ENCODE peak calls at places on chromosomes 4 and X, in six cellular contexts. E is ureter, L is NCI-H1105, K is T-helper 9 cell, D is transverse colon, A is dorsolateral prefrontal cortex. J is an unnamed sample.

GRCh38 chr4:8343051-8343966 is 73.8 kb downstream of the HTRA3 start:
- DNase-seq in E (no peak), L (no peak), K (no peak), D (peak), A (no peak), J (no peak)

GRCh38 chr4:73608677-73609594 is 11.3 kb downstream of the RASSF6 start:
- DNase-seq in E (no peak), L (peak), K (no peak), D (no peak), A (no peak), J (no peak)

GRCh38 chrX:70485466-70485865 is 40.8 kb downstream of the DLG3 start:
- DNase-seq in E (no peak), L (peak), K (no peak), D (no peak), A (no peak), J (no peak)

GRCh38 chr4:93743638-93744037 is 84.9 kb upstream of the ATOH1 start:
- DNase-seq in E (no peak), L (no peak), K (no peak), D (no peak), A (no peak), J (no peak)

GRCh38 chrX:129523076-129524055 is at the start of gene SMARCA1:
- DNase-seq in E (peak), L (no peak), K (peak), D (peak), A (peak), J (no peak)

GRCh38 chr4:143641406-143641805 is 59.1 kb downstream of the FREM3 start:
- DNase-seq in E (no peak), L (no peak), K (no peak), D (no peak), A (no peak), J (no peak)

GRCh38 chr4:56681158-56681848 is at the start of gene HOPX:
- DNase-seq in E (peak), L (no peak), K (peak), D (peak), A (no peak), J (peak)

GRCh38 chrX:70138622-70139021 is 5.4 kb downstream of the IGBP1 start:
- DNase-seq in E (no peak), L (no peak), K (no peak), D (no peak), A (no peak), J (no peak)

GRCh38 chr4:7660640-7661039 is 225.9 kb upstream of the PSAPL1 start:
- DNase-seq in E (no peak), L (no peak), K (no peak), D (no peak), A (no peak), J (no peak)

GRCh38 chr4:174198396-174199179 is 84.9 kb downstream of the FBXO8 start:
- DNase-seq in E (no peak), L (no peak), K (no peak), D (no peak), A (no peak), J (no peak)

GRCh38 chr4:98682719-98683118 is 24.3 kb upstream of the TSPAN5 start:
- DNase-seq in E (no peak), L (no peak), K (no peak), D (no peak), A (no peak), J (no peak)

GRCh38 chr4:81504685-81505598 is 33.2 kb upstream of the RASGEF1B start:
- DNase-seq in E (peak), L (no peak), K (peak), D (peak), A (no peak), J (peak)